ENCODE peak calls at places on chromosomes 13 and 19, in seven cellular contexts. N, U, F, D, X, J and R are unnamed samples.

GRCh38 chr13:49357694-49358093 is 86.2 kb downstream of the CAB39L start:
- DNase-seq in N (no peak), U (peak; percentile 17), F (no peak), J (no peak), X (peak; percentile 72), D (no peak), R (no peak)

GRCh38 chr19:2481466-2481865 is 5.5 kb downstream of the GADD45B start:
- DNase-seq in F (no peak), D (no peak), X (no peak), U (no peak), J (no peak), N (no peak), R (no peak)

GRCh38 chr19:12749938-12750521 is 1.6 kb upstream of the BEST2 start:
- DNase-seq in F (no peak), U (peak; percentile 41), D (no peak), N (no peak), J (no peak), X (no peak), R (no peak)

GRCh38 chr19:45809643-45810159 is 5.4 kb downstream of the RSPH6A start:
- DNase-seq in D (no peak), F (no peak), U (peak; percentile 77), X (peak; percentile 75), J (no peak), N (no peak), R (no peak)

GRCh38 chr13:112161441-112162301 is 94.7 kb downstream of the SOX1 start:
- DNase-seq in U (no peak), N (peak; percentile 25), J (no peak), D (no peak), F (no peak), X (no peak), R (no peak)

GRCh38 chr13:23871616-23872220 is 17.5 kb downstream of the MIPEP start:
- DNase-seq in X (peak; percentile 60), J (no peak), D (no peak), F (no peak), U (peak; percentile 76), N (no peak), R (no peak)

GRCh38 chr13:60407095-60407494 is 10.1 kb downstream of the TDRD3 start:
- DNase-seq in N (no peak), D (no peak), J (no peak), U (no peak), F (no peak), X (no peak), R (no peak)

GRCh38 chr19:14146789-14147216 is 10.4 kb upstream of the ASF1B start:
- DNase-seq in F (no peak), X (peak; percentile 92), U (peak; percentile 53), J (no peak), N (no peak), D (no peak), R (no peak)

GRCh38 chr13:112768795-112769411 is 79.1 kb downstream of the ATP11A start:
- DNase-seq in X (no peak), N (no peak), F (no peak), J (no peak), D (peak; percentile 52), U (no peak), R (peak; percentile 54)

GRCh38 chr13:27588405-27588804 is 31.9 kb downstream of the LNX2 start:
- DNase-seq in J (no peak), D (no peak), X (no peak), F (no peak), U (no peak), N (no peak), R (no peak)

GRCh38 chr13:33487575-33488243 is 202.2 kb upstream of the STARD13 start:
- DNase-seq in U (peak; percentile 65), D (peak; percentile 19), N (no peak), X (peak; percentile 59), J (no peak), F (no peak), R (no peak)

GRCh38 chr19:13865578-13866462 is 11.1 kb upstream of the NANOS3 start:
- DNase-seq in D (no peak), X (no peak), N (no peak), U (no peak), F (no peak), J (peak; percentile 58), R (peak; percentile 35)

GRCh38 chr19:40928859-40929258 is 46.8 kb upstream of the CYP2A7 start:
- DNase-seq in F (no peak), D (no peak), J (no peak), N (no peak), U (no peak), X (no peak), R (no peak)

GRCh38 chr13:84706004-84706710 is 823.9 kb upstream of the SLITRK1 start:
- DNase-seq in N (no peak), X (no peak), D (no peak), J (no peak), F (no peak), U (no peak), R (no peak)

GRCh38 chr13:73492811-73493210 is 434.0 kb downstream of the KLF5 start:
- DNase-seq in D (no peak), U (peak; percentile 14), F (no peak), J (no peak), N (no peak), X (no peak), R (no peak)

GRCh38 chr13:59501004-59501403 is 662.7 kb downstream of the DIAPH3 start:
- DNase-seq in U (no peak), N (no peak), F (no peak), J (no peak), X (no peak), D (no peak), R (no peak)

GRCh38 chr19:3852614-3853254 is 16.1 kb downstream of the ZFR2 start:
- DNase-seq in X (peak; percentile 56), F (peak; percentile 41), U (peak; percentile 83), N (no peak), D (peak; percentile 8), J (no peak), R (peak; percentile 21)

GRCh38 chr19:35195822-35196221 is 32.7 kb downstream of the FAM187B start:
- DNase-seq in J (no peak), D (no peak), N (no peak), X (peak; percentile 52), F (no peak), U (no peak), R (no peak)

GRCh38 chr19:29139227-29139626 is 73.7 kb downstream of the UQCRFS1 start:
- DNase-seq in J (no peak), N (no peak), F (no peak), D (no peak), U (no peak), X (no peak), R (no peak)

GRCh38 chr19:28874742-28875141 is 338.2 kb downstream of the UQCRFS1 start:
- DNase-seq in U (no peak), J (no peak), D (no peak), F (no peak), X (no peak), N (no peak), R (no peak)

GRCh38 chr19:35863018-35863417 is 5.4 kb upstream of the APLP1 start:
- DNase-seq in N (no peak), D (no peak), F (no peak), U (no peak), X (no peak), J (no peak), R (no peak)

GRCh38 chr19:4930664-4931063 is 21.4 kb downstream of the UHRF1 start:
- DNase-seq in N (no peak), X (no peak), F (no peak), J (no peak), U (no peak), D (no peak), R (peak; percentile 14)

GRCh38 chr19:33553530-33554310 is 32.1 kb upstream of the PEPD start:
- DNase-seq in N (no peak), D (no peak), F (no peak), X (no peak), U (no peak), J (no peak), R (no peak)

GRCh38 chr19:35533822-35534521 is 716 bp downstream of the GAPDHS start:
- DNase-seq in D (no peak), U (peak; percentile 46), J (no peak), X (peak; percentile 48), F (no peak), N (peak; percentile 50), R (peak; percentile 64)

GRCh38 chr19:7868326-7868670 is 5.9 kb downstream of the PRR36 start:
- DNase-seq in F (no peak), X (no peak), U (no peak), J (peak; percentile 54), N (no peak), D (no peak), R (peak; percentile 66)

GRCh38 chr19:21335721-21336120 is 6.5 kb upstream of the ZNF708 start:
- DNase-seq in F (no peak), U (no peak), X (no peak), N (no peak), D (no peak), J (no peak), R (no peak)
- TF ChIP-seq CTCF in F (no peak), U (no peak), X (no peak), N (no peak), D (no peak), J (no peak), R (no peak)

GRCh38 chr19:41930926-41931592 is 2.8 kb upstream of the ERFL start:
- DNase-seq in X (no peak), U (no peak), D (no peak), N (no peak), J (no peak), F (no peak), R (no peak)
- TF ChIP-seq CTCF in X (peak; percentile 36), U (peak; percentile 44), D (peak; percentile 15), N (peak; percentile 56), J (no peak), F (peak; percentile 35), R (peak; percentile 60)

GRCh38 chr13:94661396-94661795 is 50.9 kb downstream of the SOX21 start:
- DNase-seq in F (no peak), J (no peak), X (no peak), U (no peak), N (no peak), D (no peak), R (no peak)

GRCh38 chr13:94657167-94657566 is 55.2 kb downstream of the SOX21 start:
- DNase-seq in J (no peak), U (peak; percentile 69), X (peak; percentile 31), F (no peak), N (no peak), D (no peak), R (peak; percentile 23)

GRCh38 chr13:94658926-94659649 is 53.3 kb downstream of the SOX21 start:
- DNase-seq in J (no peak), D (no peak), N (no peak), F (peak; percentile 5), U (no peak), X (no peak), R (no peak)

GRCh38 chr13:94660695-94661324 is 51.5 kb downstream of the SOX21 start:
- DNase-seq in F (peak; percentile 11), N (peak; percentile 15), D (no peak), J (no peak), X (peak; percentile 26), U (peak; percentile 51), R (peak; percentile 39)

GRCh38 chr13:94656766-94657165 is 55.1 kb downstream of the GPR180 start:
- DNase-seq in U (peak; percentile 96), X (peak; percentile 98), D (no peak), F (peak; percentile 10), J (no peak), N (no peak), R (peak; percentile 44)
- TF ChIP-seq CTCF in U (peak; percentile 25), X (peak; percentile 42), D (no peak), F (no peak), J (no peak), N (no peak), R (no peak)

DNA sequence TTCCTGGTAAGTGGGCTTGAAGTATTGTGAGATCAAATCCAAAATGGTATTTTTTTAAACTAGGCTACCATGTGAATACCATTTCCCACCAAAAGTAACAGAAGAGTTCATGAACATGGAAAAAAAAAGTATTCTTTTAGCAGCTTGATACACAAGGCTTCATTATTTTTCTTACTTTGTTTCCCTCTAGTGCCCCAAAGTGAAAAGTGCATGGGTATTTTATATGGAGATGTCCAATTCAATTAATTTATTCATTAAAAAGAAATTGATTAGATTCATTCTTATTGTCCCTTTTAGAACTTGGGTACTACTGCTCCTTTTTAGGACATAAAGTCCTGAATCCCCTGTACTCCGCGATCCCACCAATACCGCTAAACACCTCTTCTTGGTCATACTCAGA is 28.6 kb upstream of the SCEL start:
- DNase-seq in U (peak; percentile 25), N (no peak), F (no peak), X (peak; percentile 9), J (no peak), D (no peak), R (no peak)
- TF ChIP-seq CTCF in U (peak; percentile 20), N (peak; percentile 30), F (peak; percentile 32), X (peak; percentile 46), J (no peak), D (peak; percentile 45), R (no peak)